ENCODE peak calls at places on chromosomes 11 and 22, in five cellular contexts. Z, I, H, U and S are unnamed samples.

GRCh38 chr11:19696073-19696472 is 16.6 kb upstream of the NAV2 start:
- DNase-seq in Z (no peak), I (no peak), H (no peak), U (no peak), S (no peak)

GRCh38 chr11:13009921-13010736 is 1.0 kb downstream of the RASSF10 start:
- DNase-seq in Z (peak; percentile 84), I (peak; percentile 69), H (peak; percentile 56), U (no peak), S (no peak)

GRCh38 chr11:133504906-133505305 is 27.4 kb downstream of the OPCML start:
- DNase-seq in Z (no peak), I (peak; percentile 14), H (no peak), U (no peak), S (no peak)

GRCh38 chr11:16902979-16903378 is 111.2 kb downstream of the PLEKHA7 start:
- DNase-seq in Z (no peak), I (no peak), H (no peak), U (no peak), S (no peak)

GRCh38 chr22:42343136-42343484 is 72.7 kb upstream of the TCF20 start:
- DNase-seq in Z (no peak), I (no peak), H (no peak), U (no peak), S (no peak)

GRCh38 chr11:14956111-14956510 is 16.0 kb downstream of the CALCA start:
- DNase-seq in Z (no peak), I (no peak), H (no peak), U (no peak), S (no peak)

GRCh38 chr22:28884754-28885375 is 1.5 kb downstream of the ZNRF3 start:
- DNase-seq in Z (no peak), I (no peak), H (no peak), U (peak; percentile 3), S (peak; percentile 7)

GRCh38 chr22:25668437-25668836 is 73.6 kb upstream of the MYO18B start:
- DNase-seq in Z (no peak), I (no peak), H (no peak), U (no peak), S (no peak)

GRCh38 chr22:22753526-22754267 is 109.3 kb downstream of the GGTLC2 start:
- DNase-seq in Z (peak; percentile 82), I (peak; percentile 86), H (peak; percentile 31), U (peak; percentile 2), S (peak; percentile 74)

GRCh38 chr22:49215840-49216239 is 611.8 kb downstream of the BRD1 start:
- DNase-seq in Z (no peak), I (peak; percentile 2), H (no peak), U (no peak), S (no peak)

GRCh38 chr11:28259177-28259843 is 151.1 kb downstream of the METTL15 start:
- DNase-seq in Z (no peak), I (no peak), H (no peak), U (no peak), S (no peak)

GRCh38 chr11:18527512-18527911 is 770 bp upstream of the TSG101 start:
- DNase-seq in Z (no peak), I (no peak), H (no peak), U (peak; percentile 59), S (peak; percentile 35)

GRCh38 chr11:60945295-60945667 is 6.7 kb downstream of the SLC15A3 start:
- DNase-seq in Z (no peak), I (no peak), H (no peak), U (no peak), S (no peak)

GRCh38 chr22:47341464-47341863 is 579.0 kb downstream of the TBC1D22A start:
- DNase-seq in Z (no peak), I (no peak), H (no peak), U (no peak), S (no peak)

GRCh38 chr11:396511-396947 is 2.5 kb downstream of the PKP3 start:
- DNase-seq in Z (no peak), I (no peak), H (no peak), U (peak; percentile 37), S (no peak)

GRCh38 chr22:20550057-20550817 is 42.8 kb downstream of the MED15 start:
- DNase-seq in Z (no peak), I (no peak), H (no peak), U (no peak), S (no peak)

GRCh38 chr22:20551805-20552449 is 44.5 kb downstream of the MED15 start:
- DNase-seq in Z (no peak), I (no peak), H (no peak), U (no peak), S (no peak)

GRCh38 chr22:20549232-20549841 is 41.9 kb downstream of the MED15 start:
- DNase-seq in Z (no peak), I (no peak), H (no peak), U (no peak), S (no peak)

GRCh38 chr22:20552450-20552894 is 45.1 kb downstream of the MED15 start:
- DNase-seq in Z (no peak), I (no peak), H (no peak), U (peak; percentile 82), S (no peak)

DNA sequence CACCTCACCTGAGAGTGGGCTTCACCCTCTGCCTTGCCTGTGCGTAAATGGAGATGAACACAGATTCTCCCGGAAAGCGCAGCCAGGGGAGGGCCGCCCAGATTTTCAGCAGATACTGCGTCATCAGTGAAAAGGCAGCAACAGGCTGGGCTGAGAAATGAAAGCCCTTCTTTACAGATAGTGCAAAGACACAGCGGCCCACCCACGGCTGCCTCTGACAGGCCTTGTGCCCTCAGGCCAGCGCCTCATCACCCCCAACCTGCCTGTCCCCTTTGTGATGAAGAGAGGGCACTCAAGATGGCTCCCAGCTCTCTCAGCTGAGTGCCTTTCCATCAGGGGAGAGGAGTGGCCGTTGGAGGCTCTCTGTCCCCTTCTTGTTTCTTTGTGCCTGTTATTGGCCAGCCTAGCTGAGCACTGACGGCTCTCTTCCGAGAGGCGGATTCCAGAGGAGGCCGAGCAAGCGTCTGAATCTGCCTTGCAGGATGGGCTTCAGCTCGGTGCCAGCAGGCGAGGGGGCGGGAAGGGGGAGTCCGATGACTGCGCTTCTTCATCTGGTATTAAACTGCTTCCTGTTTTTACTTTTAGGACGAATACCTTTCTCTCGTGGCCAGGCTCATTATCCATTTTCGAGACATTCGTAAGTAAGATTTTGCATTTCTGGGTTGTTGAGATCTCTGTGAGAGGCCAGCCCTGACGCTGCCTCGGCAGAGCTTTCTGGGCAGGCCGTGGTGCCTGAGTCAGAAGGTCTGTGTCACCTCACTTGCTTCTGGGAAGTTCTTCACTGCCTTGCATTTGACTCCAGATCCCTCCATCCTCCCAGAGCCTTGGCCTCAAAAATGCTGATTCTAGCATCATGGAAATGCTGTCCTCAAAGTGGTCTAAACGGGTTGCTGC is 43.7 kb downstream of the MED15 start:
- DNase-seq in Z (no peak), I (peak; percentile 72), H (no peak), U (peak; percentile 80), S (no peak)
- H4K91ac ChIP-seq in Z (no peak overlapping the region), I (no peak overlapping the region), H (peak overlapping the region; percentile 11), U (peak overlapping the region; percentile 36), S (no peak overlapping the region)

GRCh38 chr11:35151896-35152295 is 12.9 kb downstream of the CD44 start:
- DNase-seq in Z (no peak), I (peak; percentile 72), H (no peak), U (no peak), S (no peak)
- H4K91ac ChIP-seq in Z (no peak overlapping the region), I (no peak overlapping the region), H (no peak overlapping the region), U (no peak overlapping the region), S (no peak overlapping the region)

GRCh38 chr22:46073683-46074504 is 76.4 kb upstream of the PPARA start:
- DNase-seq in Z (no peak), I (no peak), H (no peak), U (peak; percentile 28), S (no peak)

GRCh38 chr22:46070722-46071450 is 79.4 kb upstream of the PPARA start:
- DNase-seq in Z (peak; percentile 71), I (peak; percentile 61), H (no peak), U (peak; percentile 53), S (no peak)

GRCh38 chr22:46071451-46072029 is 78.8 kb upstream of the PPARA start:
- DNase-seq in Z (peak; percentile 76), I (peak; percentile 57), H (no peak), U (peak; percentile 78), S (no peak)

GRCh38 chr22:46072981-46073682 is 77.2 kb upstream of the PPARA start:
- DNase-seq in Z (no peak), I (no peak), H (no peak), U (peak; percentile 7), S (no peak)

GRCh38 chr22:46072030-46072881 is 78.1 kb upstream of the PPARA start:
- DNase-seq in Z (peak; percentile 68), I (peak; percentile 63), H (no peak), U (peak; percentile 67), S (peak; percentile 27)
- H4K91ac ChIP-seq in Z (peak overlapping the region; percentile 82), I (no peak overlapping the region), H (no peak overlapping the region), U (peak overlapping the region; percentile 79), S (no peak overlapping the region)

GRCh38 chr11:65498042-65498726 is 661 bp upstream of the MALAT1 start:
- DNase-seq in Z (peak; percentile 60), I (no peak), H (no peak), U (peak; percentile 82), S (peak; percentile 17)
- H4K91ac ChIP-seq in Z (peak overlapping the region; percentile 100), I (peak overlapping the region; percentile 96), H (peak overlapping the region; percentile 53), U (peak overlapping the region; percentile 96), S (peak overlapping the region; percentile 99)

GRCh38 chr22:21701384-21701971 is 34.1 kb downstream of the YPEL1 start:
- DNase-seq in Z (no peak), I (no peak), H (no peak), U (no peak), S (peak; percentile 53)
- H4K91ac ChIP-seq in Z (no peak overlapping the region), I (no peak overlapping the region), H (no peak overlapping the region), U (no peak overlapping the region), S (no peak overlapping the region)

DNA sequence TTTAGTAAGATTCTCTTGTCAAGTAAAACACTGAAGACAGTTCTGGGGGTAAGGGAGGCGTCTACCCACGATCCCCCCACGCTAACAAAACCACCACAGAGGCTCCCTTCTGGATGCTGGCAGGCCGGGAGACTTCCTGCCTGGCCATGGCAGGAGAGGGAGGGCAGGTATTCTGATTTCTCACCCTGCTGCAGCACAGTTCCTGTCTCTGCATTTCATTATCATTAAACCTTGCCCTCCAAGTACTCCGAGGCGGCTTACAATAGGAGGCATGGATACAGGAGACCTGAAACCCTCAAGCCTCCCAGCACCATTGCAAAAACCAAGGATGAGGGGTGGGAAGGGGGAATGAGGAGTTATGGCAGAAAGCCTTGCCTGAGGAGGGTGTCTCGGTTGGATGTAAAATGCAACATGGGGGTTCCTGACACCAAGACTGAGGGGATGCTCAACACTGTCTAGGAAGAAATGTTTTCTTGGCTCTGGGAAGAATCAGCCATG is 44.1 kb upstream of the MN1 start:
- DNase-seq in Z (peak; percentile 47), I (no peak), H (no peak), U (no peak), S (no peak)
- H4K91ac ChIP-seq in Z (no peak overlapping the region), I (no peak overlapping the region), H (no peak overlapping the region), U (no peak overlapping the region), S (no peak overlapping the region)